ENCODE peak calls at places on chromosome 6, in five cellular contexts. X is neural progenitor cell, O is ovary, D is mucosa of descending colon, K is heart left ventricle. J is an unnamed sample. For H3K4me1, the result is how much of the 10 kb centered on the place peaks cover.

GRCh38 chr6:75481936-75482593 is 11.5 kb downstream of the FILIP1 start:
- DNase-seq in O (no peak), D (no peak), X (no peak), K (no peak), J (no peak)

GRCh38 chr6:160088069-160088773 is 33.4 kb upstream of the SLC22A1 start:
- DNase-seq in D (peak), X (peak), O (peak), K (peak), J (peak)

GRCh38 chr6:111761783-111762312 is 111.4 kb downstream of the FYN start:
- DNase-seq in D (no peak), K (no peak), O (no peak), X (peak), J (no peak)

GRCh38 chr6:25831532-25832306 is at the start of gene SLC17A1:
- DNase-seq in K (no peak), O (no peak), X (no peak), D (no peak), J (no peak)

GRCh38 chr6:134729590-134729989 is 220.3 kb downstream of the ALDH8A1 start:
- DNase-seq in K (no peak), D (no peak), O (no peak), X (no peak), J (no peak)

GRCh38 chr6:51004380-51004779 is 185.7 kb downstream of the TFAP2B start:
- DNase-seq in O (no peak), D (no peak), K (no peak), X (no peak), J (no peak)

GRCh38 chr6:14674458-14674857 is 556.9 kb downstream of the CD83 start:
- DNase-seq in K (no peak), X (no peak), O (no peak), D (no peak), J (no peak)

GRCh38 chr6:6775074-6775473 is 186.6 kb downstream of the LY86 start:
- DNase-seq in K (no peak), O (no peak), X (no peak), D (no peak), J (no peak)

DNA sequence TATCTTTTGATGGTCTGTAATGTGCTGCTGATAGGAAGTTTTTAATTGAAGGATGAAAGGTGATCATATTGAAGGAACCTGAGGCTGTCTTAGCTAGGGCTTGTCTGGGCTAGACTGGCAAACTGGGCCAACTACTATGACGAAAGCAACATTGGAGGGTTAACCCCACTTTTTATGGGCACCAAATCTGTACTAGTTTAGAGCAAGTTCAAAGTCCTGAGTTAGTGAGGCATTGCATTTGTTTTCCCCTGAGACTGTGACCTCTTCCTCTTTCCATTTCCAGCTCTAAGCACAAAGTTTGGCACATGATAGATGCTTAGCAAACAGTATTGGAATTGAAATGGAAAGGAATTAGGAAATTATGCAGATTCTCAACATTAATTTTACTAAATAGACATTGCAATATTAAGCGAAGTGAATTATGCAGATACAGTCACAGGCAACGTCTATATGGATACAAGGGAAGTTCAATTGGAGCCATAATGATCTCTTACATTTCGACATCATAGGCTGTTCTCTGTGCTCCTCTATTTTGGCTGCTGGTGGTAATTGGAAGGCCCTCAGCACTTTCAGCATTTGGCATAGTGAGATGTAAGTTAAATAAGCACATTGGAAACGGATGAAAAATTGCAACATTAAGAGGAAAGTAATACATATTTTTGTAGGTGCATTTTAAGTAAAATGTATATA is 22.2 kb downstream of the CEP57L1 start:
- DNase-seq in K (peak), X (no peak), O (no peak), D (peak), J (peak)
- H3K4me1 ChIP-seq in K (under half), X (under half), O (under half), D (under half), J (under half)

GRCh38 chr6:129015721-129016120 is 132.8 kb downstream of the LAMA2 start:
- DNase-seq in K (no peak), X (no peak), D (no peak), O (no peak), J (no peak)

GRCh38 chr6:129022011-129022553 is 139.1 kb downstream of the LAMA2 start:
- DNase-seq in X (no peak), K (no peak), D (no peak), O (no peak), J (no peak)

GRCh38 chr6:129014302-129014701 is 131.4 kb downstream of the LAMA2 start:
- DNase-seq in X (no peak), O (no peak), K (no peak), D (no peak), J (no peak)

GRCh38 chr6:129016844-129017243 is 133.9 kb downstream of the LAMA2 start:
- DNase-seq in O (no peak), X (no peak), K (no peak), D (no peak), J (no peak)
- H3K4me3 ChIP-seq in O (no peak), X (no peak), K (no peak), D (no peak), J (no peak)

GRCh38 chr6:13101409-13101808 is 226.9 kb downstream of the TBC1D7 start:
- DNase-seq in K (no peak), X (no peak), O (no peak), D (no peak), J (no peak)

GRCh38 chr6:13101985-13102384 is 226.4 kb downstream of the TBC1D7 start:
- DNase-seq in O (no peak), X (no peak), D (no peak), K (no peak), J (no peak)

GRCh38 chr6:13098006-13098405 is 230.3 kb downstream of the TBC1D7 start:
- DNase-seq in O (no peak), X (no peak), K (no peak), D (no peak), J (no peak)

GRCh38 chr6:13098808-13099570 is 229.3 kb downstream of the TBC1D7 start:
- DNase-seq in K (no peak), D (no peak), O (no peak), X (no peak), J (no peak)

GRCh38 chr6:13099771-13100170 is 228.6 kb downstream of the TBC1D7 start:
- DNase-seq in O (no peak), D (no peak), X (no peak), K (no peak), J (no peak)
- TF ChIP-seq CTCF in O (no peak), D (no peak), X (peak), K (no peak), J (no peak)

GRCh38 chr6:54810182-54810581 is 36.4 kb upstream of the FAM83B start:
- DNase-seq in X (no peak), O (no peak), K (no peak), D (no peak), J (no peak)

GRCh38 chr6:54817236-54817635 is 29.3 kb upstream of the FAM83B start:
- DNase-seq in D (no peak), X (no peak), O (no peak), K (no peak), J (no peak)

GRCh38 chr6:54817834-54818233 is 28.7 kb upstream of the FAM83B start:
- DNase-seq in O (no peak), K (no peak), X (no peak), D (no peak), J (no peak)

DNA sequence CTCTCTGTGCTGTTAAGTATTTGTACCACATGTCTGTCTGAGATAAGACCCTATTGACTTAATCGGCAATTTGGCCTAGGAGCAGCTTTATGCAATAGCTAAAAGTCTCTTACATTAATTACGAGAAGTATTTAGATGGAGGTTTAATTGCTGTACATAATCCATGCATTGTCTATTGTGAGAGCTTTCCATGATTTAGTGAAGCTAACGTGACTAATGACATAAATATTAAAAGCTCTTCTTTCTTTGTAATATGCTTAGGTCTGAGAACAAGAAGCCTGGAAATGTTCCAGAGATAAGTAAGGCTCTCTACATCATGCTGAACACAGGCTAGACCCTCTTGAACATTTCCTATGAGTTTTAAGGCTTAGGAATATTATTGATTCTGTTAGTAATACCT is 32.7 kb upstream of the FAM83B start:
- DNase-seq in O (no peak), D (no peak), X (no peak), K (no peak), J (no peak)
- H3K4me1 ChIP-seq in O (under half), D (under half), X (under half), K (under half), J (under half)

GRCh38 chr6:79946242-79946641 is 1.1 kb downstream of the ELOVL4 start:
- DNase-seq in X (peak), D (no peak), O (no peak), K (no peak), J (no peak)

GRCh38 chr6:79949235-79949634 is 1.9 kb upstream of the ELOVL4 start:
- DNase-seq in K (peak), O (peak), D (peak), X (peak), J (peak)

GRCh38 chr6:79943133-79943532 is 4.2 kb downstream of the ELOVL4 start:
- DNase-seq in D (no peak), K (no peak), O (no peak), X (no peak), J (no peak)

GRCh38 chr6:79947191-79948173 is at the start of gene ELOVL4:
- DNase-seq in X (peak), O (peak), K (peak), D (peak), J (peak)

DNA sequence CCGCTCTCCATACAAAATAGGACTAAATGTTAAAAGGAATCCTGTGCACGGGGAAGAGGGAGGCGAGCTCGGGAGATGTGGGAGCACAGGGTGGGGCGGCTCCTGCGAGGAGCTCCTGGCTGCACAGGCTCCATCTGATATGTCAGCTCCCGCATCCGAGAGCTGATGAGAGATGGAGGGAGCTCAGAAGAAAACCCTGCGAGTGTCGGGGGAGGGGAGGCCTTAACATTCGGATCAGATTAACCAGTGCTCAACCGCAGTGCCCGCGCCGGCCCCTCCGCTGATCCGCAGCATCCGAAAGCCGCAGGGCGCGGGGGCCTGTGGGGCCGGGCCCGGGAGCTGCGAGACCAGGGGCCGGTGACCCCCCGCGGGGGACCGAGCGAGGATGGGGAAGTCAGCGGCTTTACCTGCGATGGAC is 571 bp downstream of the ELOVL4 start:
- DNase-seq in D (peak), O (peak), X (peak), K (peak), J (no peak)
- H3K4me3 ChIP-seq in D (no peak), O (peak), X (peak), K (peak), J (peak)

DNA sequence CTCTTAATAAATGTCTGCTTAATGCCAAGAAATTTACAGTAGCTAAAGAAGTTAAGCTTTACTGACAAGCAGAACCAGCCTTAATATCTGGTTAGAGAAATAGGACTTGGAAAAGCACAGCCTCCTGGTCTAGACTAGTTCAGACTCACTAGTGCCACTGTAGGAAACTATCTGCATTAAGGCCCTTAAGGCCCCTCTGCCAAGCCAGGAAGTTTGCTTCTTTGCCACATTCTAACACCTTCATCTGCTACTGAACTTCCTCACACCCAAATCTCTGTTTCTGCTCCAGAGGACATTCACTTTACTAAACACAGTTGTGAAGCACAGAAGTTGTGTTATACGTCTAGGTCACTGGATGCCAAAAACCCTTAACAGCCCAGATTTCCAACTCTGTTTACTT is 302.8 kb downstream of the BTBD9 start:
- DNase-seq in O (no peak), X (no peak), D (no peak), K (no peak), J (no peak)
- TF ChIP-seq CTCF in O (no peak), X (no peak), D (no peak), K (no peak), J (no peak)

GRCh38 chr6:29924731-29925130 is 17.6 kb upstream of the HLA-A start:
- DNase-seq in O (no peak), X (no peak), K (no peak), D (peak), J (no peak)
- H3K4me1 ChIP-seq in O (under half), X (under half), K (under half), D (under half), J (under half)